ENCODE peak calls at places on chromosome 20, in four cellular contexts. X is heart right ventricle, R is left ventricle myocardium inferior, J is lower lobe of right lung. O is an unnamed sample.

GRCh38 chr20:20211988-20212518 is 155.9 kb upstream of the INSM1 start:
- DNase-seq in R (no peak), J (no peak), X (no peak), O (no peak)

GRCh38 chr20:34579936-34580587 is 21.5 kb downstream of the MAP1LC3A start:
- DNase-seq in J (no peak), X (no peak), R (no peak), O (no peak)

GRCh38 chr20:48307277-48307676 is 520.5 kb downstream of the PREX1 start:
- DNase-seq in R (no peak), X (no peak), J (no peak), O (no peak)

GRCh38 chr20:63315982-63316491 is 23.1 kb downstream of the COL20A1 start:
- DNase-seq in X (no peak), R (no peak), J (peak), O (no peak)

GRCh38 chr20:36237477-36237876 is 1.2 kb downstream of the AAR2 start:
- DNase-seq in J (no peak), R (no peak), X (no peak), O (no peak)

GRCh38 chr20:10843161-10843711 is 169.4 kb upstream of the JAG1 start:
- DNase-seq in X (no peak), J (no peak), R (no peak), O (no peak)

GRCh38 chr20:45419188-45420091 is 3.5 kb downstream of the PIGT start:
- DNase-seq in X (peak), J (no peak), R (peak), O (peak)

GRCh38 chr20:52631469-52631868 is 340.7 kb upstream of the TSHZ2 start:
- DNase-seq in J (no peak), R (no peak), X (no peak), O (no peak)

GRCh38 chr20:59412251-59412650 is 111.8 kb downstream of the EDN3 start:
- DNase-seq in J (no peak), X (no peak), R (no peak), O (no peak)

GRCh38 chr20:47708140-47708807 is 77.0 kb downstream of the SULF2 start:
- DNase-seq in X (no peak), J (no peak), R (no peak), O (no peak)

GRCh38 chr20:20461526-20461925 is 93.6 kb downstream of the INSM1 start:
- DNase-seq in R (no peak), X (no peak), J (no peak), O (no peak)

GRCh38 chr20:35711588-35712209 is 12.5 kb downstream of the ROMO1 start:
- DNase-seq in J (no peak), X (no peak), R (no peak), O (no peak)

GRCh38 chr20:420721-421574 is 12.8 kb downstream of the RBCK1 start:
- DNase-seq in X (no peak), R (no peak), J (no peak), O (peak)

GRCh38 chr20:49964964-49965780 is 17.6 kb upstream of the SNAI1 start:
- DNase-seq in J (no peak), X (no peak), R (no peak), O (no peak)

GRCh38 chr20:46990017-46990810 is 95.6 kb downstream of the EYA2 start:
- DNase-seq in X (no peak), R (no peak), J (no peak), O (no peak)

GRCh38 chr20:52191132-52191435 is 495 bp downstream of the ZFP64 start:
- DNase-seq in J (no peak), X (no peak), R (no peak), O (peak)

GRCh38 chr20:36574278-36575065 is 1.1 kb downstream of the TGIF2 start:
- DNase-seq in R (peak), X (peak), J (peak), O (peak)

GRCh38 chr20:23047738-23048214 is 1.7 kb downstream of the THBD start:
- DNase-seq in R (no peak), J (peak), X (peak), O (no peak)

GRCh38 chr20:23048283-23049200 is 930 bp downstream of the THBD start:
- DNase-seq in R (peak), J (peak), X (peak), O (peak)

GRCh38 chr20:23050847-23051627 is 1.6 kb upstream of the THBD start:
- DNase-seq in J (peak), R (peak), X (peak), O (peak)

GRCh38 chr20:23049201-23049932 is at the start of gene THBD:
- DNase-seq in X (peak), R (peak), J (peak), O (peak)

GRCh38 chr20:23049933-23050838 is 714 bp upstream of the THBD start:
- DNase-seq in X (peak), J (peak), R (peak), O (peak)
- H3K4me3 ChIP-seq in X (peak), J (peak), R (peak), O (peak)

DNA sequence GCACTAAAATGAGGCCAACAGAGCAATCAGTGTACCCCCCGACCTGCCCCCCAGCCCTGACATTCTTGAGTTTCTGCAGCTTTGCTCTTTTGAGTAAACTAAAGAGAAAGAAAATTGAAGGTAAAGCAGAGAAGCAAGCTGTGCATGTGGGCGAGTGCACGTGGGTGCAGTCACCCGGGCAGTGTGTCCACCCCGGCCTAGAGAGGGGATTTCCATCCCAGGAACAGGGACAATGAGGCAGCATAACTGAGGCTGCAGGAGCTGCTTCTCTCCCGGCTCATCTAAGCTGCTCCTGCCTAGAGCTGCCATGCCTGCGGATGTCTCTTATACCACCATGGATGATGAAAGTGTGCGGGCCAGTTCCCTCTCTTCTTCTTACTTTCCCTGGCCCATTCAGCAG is 16.8 kb downstream of the CASS4 start:
- DNase-seq in X (no peak), R (no peak), J (no peak), O (no peak)
- H3K27ac ChIP-seq in X (no peak), R (no peak), J (peak), O (no peak)

GRCh38 chr20:32236048-32236533 is 28.4 kb downstream of the POFUT1 start:
- DNase-seq in R (no peak), X (no peak), J (no peak), O (no peak)
- H3K4me3 ChIP-seq in R (no peak), X (no peak), J (no peak), O (no peak)

GRCh38 chr20:9600562-9600961 is 86.2 kb downstream of the LAMP5 start:
- DNase-seq in X (no peak), J (no peak), R (no peak), O (no peak)

GRCh38 chr20:9597547-9597946 is 83.2 kb downstream of the LAMP5 start:
- DNase-seq in R (no peak), J (no peak), X (no peak), O (no peak)

GRCh38 chr20:9602834-9603173 is 88.4 kb downstream of the LAMP5 start:
- DNase-seq in R (no peak), J (no peak), X (no peak), O (no peak)
- H3K27ac ChIP-seq in R (no peak), J (no peak), X (no peak), O (no peak)

GRCh38 chr20:6006603-6006949 is 47.3 kb downstream of the LRRN4 start:
- DNase-seq in R (peak), X (no peak), J (no peak), O (no peak)

GRCh38 chr20:6008254-6008653 is 45.6 kb downstream of the LRRN4 start:
- DNase-seq in R (no peak), J (peak), X (peak), O (peak)

GRCh38 chr20:6007529-6008103 is 46.2 kb downstream of the LRRN4 start:
- DNase-seq in J (no peak), X (no peak), R (no peak), O (no peak)

GRCh38 chr20:6012166-6012565 is 41.7 kb downstream of the LRRN4 start:
- DNase-seq in J (no peak), R (no peak), X (no peak), O (no peak)

GRCh38 chr20:6007094-6007528 is 46.7 kb downstream of the LRRN4 start:
- DNase-seq in R (no peak), X (no peak), J (no peak), O (no peak)
- H3K4me3 ChIP-seq in R (peak), X (peak), J (peak), O (peak)

GRCh38 chr20:26163890-26164289 is 467.2 kb upstream of the ZNF337 start:
- DNase-seq in X (no peak), J (no peak), R (no peak), O (no peak)
- H3K27ac ChIP-seq in X (no peak), J (no peak), R (no peak), O (no peak)

GRCh38 chr20:58229198-58229802 is 847 bp upstream of the ANKRD60 start:
- DNase-seq in X (no peak), J (no peak), R (no peak), O (no peak)
- H3K4me3 ChIP-seq in X (no peak), J (no peak), R (peak), O (no peak)

O was measured in right lobe of liver.